ENCODE peak calls at places on chromosomes 13 and 19, in nine cellular contexts. G is colonic mucosa; E is H9; I is lower leg skin; H is fibroblast of pulmonary artery; P is nephron progenitor cell; C is CD8-positive, alpha-beta T cell; Z is psoas muscle; K is right lobe of liver. F is an unnamed sample.

GRCh38 chr19:22257381-22257780 is 28.9 kb upstream of the ZNF729 start:
- DNase-seq in G (no peak), E (no peak), I (no peak), H (no peak), P (no peak), C (no peak), Z (no peak), K (no peak), F (no peak)

GRCh38 chr13:32969516-32969941 is 46.7 kb upstream of the KL start:
- DNase-seq in G (no peak), E (no peak), I (no peak), H (peak), P (no peak), C (no peak), Z (no peak), K (no peak), F (no peak)

GRCh38 chr13:33004454-33004853 is 11.8 kb upstream of the KL start:
- DNase-seq in G (no peak), E (no peak), I (peak), H (peak), P (no peak), C (no peak), Z (peak), K (no peak), F (no peak)

GRCh38 chr13:79534596-79534995 is 53.6 kb downstream of the NDFIP2 start:
- DNase-seq in G (no peak), E (no peak), I (no peak), H (no peak), P (no peak), C (no peak), Z (no peak), K (no peak), F (no peak)

GRCh38 chr19:2249010-2249866 is at the start of gene AMH:
- DNase-seq in G (no peak), E (no peak), I (no peak), H (no peak), P (no peak), C (no peak), Z (no peak), K (no peak), F (peak)

GRCh38 chr13:65966991-65967451 is 1263.1 kb downstream of the PCDH9 start:
- DNase-seq in G (no peak), E (peak), I (no peak), H (peak), P (no peak), C (no peak), Z (no peak), K (no peak), F (no peak)

GRCh38 chr13:76816394-76816793 is 69.8 kb downstream of the KCTD12 start:
- DNase-seq in G (no peak), E (no peak), I (no peak), H (no peak), P (no peak), C (no peak), Z (no peak), K (no peak), F (no peak)

GRCh38 chr13:72820898-72821279 is 39.0 kb downstream of the PIBF1 start:
- DNase-seq in G (no peak), E (no peak), I (no peak), H (no peak), P (no peak), C (no peak), Z (no peak), K (no peak), F (no peak)

GRCh38 chr19:48964205-48965032 is 690 bp upstream of the FTL start:
- DNase-seq in G (peak), E (no peak), I (no peak), H (peak), P (no peak), C (no peak), Z (no peak), K (no peak), F (peak)

GRCh38 chr13:110431851-110432294 is 124.8 kb downstream of the COL4A2 start:
- DNase-seq in G (no peak), E (no peak), I (no peak), H (no peak), P (no peak), C (no peak), Z (no peak), K (peak), F (no peak)

GRCh38 chr13:38970380-38971051 is 20.1 kb downstream of the STOML3 start:
- DNase-seq in G (no peak), E (no peak), I (no peak), H (no peak), P (no peak), C (no peak), Z (no peak), K (no peak), F (no peak)

GRCh38 chr13:114070098-114070799 is 62.2 kb downstream of the RASA3 start:
- DNase-seq in G (no peak), E (no peak), I (no peak), H (no peak), P (no peak), C (no peak), Z (no peak), K (no peak), F (no peak)

GRCh38 chr19:38917921-38918491 is 6.0 kb upstream of the CCER2 start:
- DNase-seq in G (no peak), E (no peak), I (no peak), H (peak), P (no peak), C (no peak), Z (no peak), K (peak), F (peak)

GRCh38 chr19:2554856-2555255 is 78.9 kb downstream of the GADD45B start:
- DNase-seq in G (no peak), E (no peak), I (no peak), H (peak), P (no peak), C (no peak), Z (no peak), K (peak), F (no peak)

GRCh38 chr13:44218501-44219240 is 155.0 kb upstream of the SERP2 start:
- DNase-seq in G (peak), E (no peak), I (peak), H (peak), P (no peak), C (no peak), Z (peak), K (peak), F (no peak)

GRCh38 chr19:5036733-5037681 is 68.1 kb downstream of the KDM4B start:
- DNase-seq in G (no peak), E (no peak), I (no peak), H (peak), P (no peak), C (no peak), Z (peak), K (no peak), F (no peak)

GRCh38 chr13:40537146-40537895 is 129.1 kb downstream of the FOXO1 start:
- DNase-seq in G (no peak), E (no peak), I (no peak), H (no peak), P (no peak), C (no peak), Z (no peak), K (no peak), F (no peak)

GRCh38 chr13:50664961-50665360 is 178.5 kb downstream of the DLEU7 start:
- DNase-seq in G (no peak), E (no peak), I (no peak), H (no peak), P (no peak), C (no peak), Z (no peak), K (no peak), F (no peak)

GRCh38 chr13:57030671-57031070 is 110.0 kb upstream of the PRR20A start:
- DNase-seq in G (no peak), E (no peak), I (no peak), H (no peak), P (no peak), C (no peak), Z (no peak), K (no peak), F (no peak)

GRCh38 chr19:13089857-13090507 is 12.7 kb downstream of the LYL1 start:
- DNase-seq in G (no peak), E (no peak), I (no peak), H (no peak), P (no peak), C (no peak), Z (no peak), K (no peak), F (no peak)

GRCh38 chr13:52085416-52085815 is 43.5 kb downstream of the NEK5 start:
- DNase-seq in G (no peak), E (no peak), I (no peak), H (peak), P (no peak), C (no peak), Z (no peak), K (no peak), F (no peak)

GRCh38 chr13:73984949-73985691 is 149.1 kb downstream of the KLF12 start:
- DNase-seq in G (no peak), E (no peak), I (no peak), H (peak), P (no peak), C (peak), Z (no peak), K (no peak), F (no peak)

GRCh38 chr13:21616205-21616604 is 12.2 kb upstream of the MICU2 start:
- DNase-seq in G (no peak), E (no peak), I (no peak), H (no peak), P (no peak), C (no peak), Z (no peak), K (no peak), F (no peak)

GRCh38 chr13:46664195-46664594 is 111.2 kb downstream of the LRCH1 start:
- DNase-seq in G (no peak), E (no peak), I (no peak), H (no peak), P (no peak), C (no peak), Z (no peak), K (no peak), F (no peak)

GRCh38 chr19:40217921-40218890 is at the start of gene TTC9B:
- DNase-seq in G (no peak), E (peak), I (no peak), H (no peak), P (peak), C (peak), Z (no peak), K (no peak), F (no peak)

GRCh38 chr19:33248954-33249613 is 23.4 kb upstream of the SLC7A10 start:
- DNase-seq in G (no peak), E (no peak), I (no peak), H (no peak), P (no peak), C (no peak), Z (peak), K (peak), F (peak)

GRCh38 chr19:12789904-12790619 is 1.2 kb upstream of the JUNB start:
- DNase-seq in G (peak), E (peak), I (peak), H (peak), P (peak), C (peak), Z (peak), K (peak), F (peak)

GRCh38 chr19:51689751-51690358 is 3.3 kb upstream of the SPACA6 start:
- DNase-seq in G (peak), E (peak), I (no peak), H (peak), P (peak), C (no peak), Z (peak), K (peak), F (peak)

GRCh38 chr19:530133-531008 is 1.2 kb upstream of the CDC34 start:
- DNase-seq in G (no peak), E (no peak), I (no peak), H (no peak), P (no peak), C (no peak), Z (no peak), K (peak), F (no peak)

GRCh38 chr13:24178847-24179845 is 18.6 kb downstream of the SPATA13 start:
- DNase-seq in G (no peak), E (no peak), I (no peak), H (peak), P (no peak), C (no peak), Z (no peak), K (no peak), F (no peak)

GRCh38 chr13:49303533-49304252 is 56.0 kb downstream of the CDADC1 start:
- DNase-seq in G (no peak), E (no peak), I (no peak), H (no peak), P (peak), C (no peak), Z (no peak), K (peak), F (peak)

GRCh38 chr19:33399745-33400681 is 26.5 kb downstream of the CEBPG start:
- DNase-seq in G (no peak), E (no peak), I (no peak), H (no peak), P (no peak), C (no peak), Z (peak), K (peak), F (no peak)

GRCh38 chr19:4493104-4493928 is 21.2 kb downstream of the HDGFL2 start:
- DNase-seq in G (no peak), E (no peak), I (no peak), H (no peak), P (no peak), C (no peak), Z (no peak), K (no peak), F (no peak)

GRCh38 chr19:8423821-8424223 is 10.7 kb downstream of the MARCHF2 start:
- DNase-seq in G (peak), E (peak), I (peak), H (peak), P (peak), C (no peak), Z (peak), K (peak), F (peak)

GRCh38 chr19:41328157-41328817 is 18.3 kb downstream of the CCDC97 start:
- DNase-seq in G (no peak), E (no peak), I (no peak), H (no peak), P (no peak), C (no peak), Z (no peak), K (peak), F (no peak)

GRCh38 chr19:18300930-18301717 is 19.7 kb upstream of the JUND start:
- DNase-seq in G (peak), E (no peak), I (peak), H (peak), P (no peak), C (no peak), Z (peak), K (peak), F (peak)

GRCh38 chr19:19657397-19657783 is 6.1 kb downstream of the ATP13A1 start:
- DNase-seq in G (no peak), E (no peak), I (no peak), H (no peak), P (no peak), C (no peak), Z (peak), K (no peak), F (no peak)
- TF ChIP-seq CTCF in G (no peak), E (no peak), I (no peak), H (no peak), P (no peak), C (no peak), Z (no peak), K (no peak), F (no peak)

DNA sequence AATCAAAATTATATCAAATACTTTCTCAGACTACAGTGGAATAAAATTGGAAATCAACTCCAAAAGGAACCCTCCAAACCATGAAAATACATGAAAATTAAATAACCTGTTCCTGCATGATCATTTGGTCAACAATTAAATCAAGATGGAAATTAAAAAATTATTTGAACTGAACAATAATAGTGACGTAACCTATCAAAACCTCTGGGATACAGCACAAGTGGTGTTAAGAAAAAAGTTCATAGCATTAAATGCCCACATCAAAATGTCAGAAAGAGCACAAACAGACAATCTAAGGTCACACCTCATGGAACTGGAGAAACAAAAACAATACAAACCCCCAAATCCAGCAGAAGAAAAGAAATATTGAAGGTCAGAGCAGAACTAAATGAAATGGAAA is 1460.7 kb downstream of the OLFM4 start:
- DNase-seq in G (no peak), E (no peak), I (no peak), H (no peak), P (no peak), C (no peak), Z (no peak), K (no peak), F (no peak)
- TF ChIP-seq CTCF in G (no peak), E (no peak), I (no peak), H (no peak), P (no peak), C (no peak), Z (no peak), K (no peak), F (no peak)

GRCh38 chr13:92321174-92321573 is 905.4 kb upstream of the GPC6 start:
- DNase-seq in G (no peak), E (no peak), I (peak), H (no peak), P (no peak), C (no peak), Z (no peak), K (no peak), F (no peak)

GRCh38 chr13:92315265-92315664 is 911.3 kb upstream of the GPC6 start:
- DNase-seq in G (no peak), E (no peak), I (no peak), H (no peak), P (no peak), C (no peak), Z (no peak), K (no peak), F (no peak)

GRCh38 chr13:92316030-92316429 is 910.6 kb upstream of the GPC6 start:
- DNase-seq in G (no peak), E (no peak), I (no peak), H (no peak), P (no peak), C (no peak), Z (no peak), K (no peak), F (no peak)

GRCh38 chr13:92317066-92317465 is 909.5 kb upstream of the GPC6 start:
- DNase-seq in G (no peak), E (no peak), I (no peak), H (peak), P (no peak), C (no peak), Z (no peak), K (no peak), F (no peak)

GRCh38 chr13:92320323-92320722 is 906.3 kb upstream of the GPC6 start:
- DNase-seq in G (no peak), E (no peak), I (no peak), H (no peak), P (no peak), C (no peak), Z (no peak), K (no peak), F (no peak)
- TF ChIP-seq CTCF in G (no peak), E (no peak), I (no peak), H (no peak), P (no peak), C (no peak), Z (no peak), K (no peak), F (no peak)

GRCh38 chr19:19652482-19653295 is 9.2 kb upstream of the GMIP start:
- DNase-seq in G (no peak), E (no peak), I (no peak), H (no peak), P (no peak), C (no peak), Z (no peak), K (no peak), F (no peak)
- TF ChIP-seq CTCF in G (no peak), E (no peak), I (no peak), H (no peak), P (no peak), C (no peak), Z (no peak), K (no peak), F (no peak)

GRCh38 chr19:35468637-35469036 is 20.6 kb downstream of the FFAR2 start:
- DNase-seq in G (peak), E (peak), I (peak), H (peak), P (peak), C (peak), Z (no peak), K (peak), F (peak)
- TF ChIP-seq CTCF in G (peak), E (peak), I (peak), H (peak), P (peak), C (peak), Z (peak), K (peak), F (peak)

DNA sequence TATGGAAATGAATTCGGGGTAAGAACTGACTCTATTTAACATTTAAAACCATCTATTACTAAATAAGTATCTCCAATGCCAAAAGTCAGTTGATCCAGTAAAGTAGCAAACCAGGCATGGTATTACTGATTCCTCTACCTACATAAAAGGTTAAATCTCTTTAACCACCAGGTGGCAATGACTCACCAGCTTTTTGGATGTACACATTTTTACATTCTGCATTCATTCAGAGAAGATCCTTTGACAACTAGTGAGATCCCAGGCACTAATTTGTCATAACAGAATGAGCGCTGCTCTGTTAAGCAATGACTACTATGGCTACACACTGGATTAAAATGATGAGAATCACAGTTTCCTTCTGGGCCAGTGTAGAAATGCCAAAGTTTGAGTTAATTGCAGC is 329.8 kb upstream of the GPC6 start:
- DNase-seq in G (no peak), E (no peak), I (no peak), H (peak), P (no peak), C (no peak), Z (no peak), K (no peak), F (no peak)
- TF ChIP-seq CTCF in G (no peak), E (peak), I (no peak), H (peak), P (peak), C (no peak), Z (no peak), K (no peak), F (no peak)

DNA sequence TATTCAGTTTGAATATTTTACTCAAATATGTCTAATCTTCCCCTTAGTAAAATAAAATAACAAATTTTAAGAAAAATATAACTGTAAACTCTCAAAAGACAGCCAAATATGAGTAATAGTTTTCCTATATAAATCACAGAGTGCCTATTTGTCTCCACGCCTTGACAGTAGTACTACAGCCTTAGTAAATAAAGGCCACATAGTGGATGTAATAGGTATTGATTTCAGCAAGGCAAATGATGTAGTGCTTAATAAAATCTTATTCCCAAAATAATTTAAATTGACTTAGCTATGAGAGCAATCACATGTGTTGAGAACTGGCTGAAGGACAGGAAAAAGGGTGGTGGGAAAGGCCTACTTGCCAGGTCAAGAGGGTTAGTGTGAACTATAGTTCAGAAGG is 747.2 kb downstream of the OLFM4 start:
- DNase-seq in G (no peak), E (no peak), I (no peak), H (no peak), P (no peak), C (no peak), Z (no peak), K (no peak), F (no peak)
- TF ChIP-seq CTCF in G (no peak), E (peak), I (no peak), H (no peak), P (no peak), C (no peak), Z (no peak), K (no peak), F (no peak)

F was measured in Calu3.